ENCODE peak calls at places on chromosome 15, in four cellular contexts. One of them, this sample, is unnamed.

GRCh38 chr15:88918738-88919137 is 5.6 kb upstream of the MFGE8 start:
- DNase-seq in HFFc6: peak; percentile 99
- DNase-seq in A673: peak; percentile 95
- DNase-seq in suprapubic skin: peak; percentile 91
- DNase-seq in this sample: peak; percentile 99

GRCh38 chr15:101179341-101180153 is 72.3 kb downstream of the CHSY1 start:
- DNase-seq in HFFc6: peak; percentile 79
- DNase-seq in A673: no peak
- DNase-seq in suprapubic skin: peak; percentile 62
- DNase-seq in this sample: no peak

GRCh38 chr15:67569668-67570067 is 27.2 kb downstream of the MAP2K5 start:
- DNase-seq in HFFc6: no peak
- DNase-seq in A673: no peak
- DNase-seq in suprapubic skin: no peak
- DNase-seq in this sample: no peak

GRCh38 chr15:38038659-38039442 is 104.4 kb downstream of the TMCO5A start:
- DNase-seq in HFFc6: peak; percentile 91
- DNase-seq in A673: no peak
- DNase-seq in suprapubic skin: no peak
- DNase-seq in this sample: no peak

GRCh38 chr15:82810061-82810862 is 834 bp downstream of the WHAMM start:
- DNase-seq in HFFc6: peak; percentile 29
- DNase-seq in A673: peak; percentile 63
- DNase-seq in suprapubic skin: peak; percentile 69
- DNase-seq in this sample: no peak

GRCh38 chr15:63244399-63244798 is 33.0 kb upstream of the APH1B start:
- DNase-seq in HFFc6: no peak
- DNase-seq in A673: peak; percentile 70
- DNase-seq in suprapubic skin: no peak
- DNase-seq in this sample: peak; percentile 94

GRCh38 chr15:85831415-85832113 is 36.8 kb upstream of the KLHL25 start:
- DNase-seq in HFFc6: peak; percentile 32
- DNase-seq in A673: peak; percentile 69
- DNase-seq in suprapubic skin: peak; percentile 74
- DNase-seq in this sample: no peak

GRCh38 chr15:27798807-27799206 is 300.3 kb downstream of the OCA2 start:
- DNase-seq in HFFc6: no peak
- DNase-seq in A673: no peak
- DNase-seq in suprapubic skin: no peak
- DNase-seq in this sample: no peak

GRCh38 chr15:68278345-68279217 is 1.0 kb downstream of the FEM1B start:
- DNase-seq in HFFc6: no peak
- DNase-seq in A673: peak; percentile 58
- DNase-seq in suprapubic skin: peak; percentile 84
- DNase-seq in this sample: no peak

GRCh38 chr15:95845862-95846515 is 484.5 kb upstream of the NR2F2 start:
- DNase-seq in HFFc6: no peak
- DNase-seq in A673: no peak
- DNase-seq in suprapubic skin: no peak
- DNase-seq in this sample: no peak

GRCh38 chr15:92670625-92671024 is 15.1 kb upstream of the FAM174B start:
- DNase-seq in HFFc6: no peak
- DNase-seq in A673: no peak
- DNase-seq in suprapubic skin: no peak
- DNase-seq in this sample: no peak

GRCh38 chr15:35066094-35066493 is 19.0 kb downstream of the NANOGP8 start:
- DNase-seq in HFFc6: no peak
- DNase-seq in A673: no peak
- DNase-seq in suprapubic skin: no peak
- DNase-seq in this sample: no peak

GRCh38 chr15:63089260-63090043 is 32.2 kb upstream of the LACTB start:
- DNase-seq in HFFc6: peak; percentile 84
- DNase-seq in A673: peak; percentile 27
- DNase-seq in suprapubic skin: no peak
- DNase-seq in this sample: no peak

GRCh38 chr15:64845183-64845611 is 3.5 kb downstream of the PLEKHO2 start:
- DNase-seq in HFFc6: no peak
- DNase-seq in A673: no peak
- DNase-seq in suprapubic skin: no peak
- DNase-seq in this sample: no peak

GRCh38 chr15:64430000-64430735 is 30.2 kb upstream of the ZNF609 start:
- DNase-seq in HFFc6: peak; percentile 71
- DNase-seq in A673: peak; percentile 93
- DNase-seq in suprapubic skin: no peak
- DNase-seq in this sample: no peak

GRCh38 chr15:92429378-92430066 is 35.8 kb downstream of the ST8SIA2 start:
- DNase-seq in HFFc6: peak; percentile 83
- DNase-seq in A673: peak; percentile 52
- DNase-seq in suprapubic skin: no peak
- DNase-seq in this sample: peak; percentile 46

GRCh38 chr15:74414603-74415338 is 19.0 kb downstream of the SEMA7A start:
- DNase-seq in HFFc6: no peak
- DNase-seq in A673: no peak
- DNase-seq in suprapubic skin: no peak
- DNase-seq in this sample: no peak

GRCh38 chr15:84816694-84817460 is at the start of gene ALPK3:
- DNase-seq in HFFc6: no peak
- DNase-seq in A673: no peak
- DNase-seq in suprapubic skin: no peak
- DNase-seq in this sample: no peak

GRCh38 chr15:74032606-74033561 is 38.4 kb downstream of the PML start:
- DNase-seq in HFFc6: no peak
- DNase-seq in A673: no peak
- DNase-seq in suprapubic skin: peak; percentile 51
- DNase-seq in this sample: no peak

GRCh38 chr15:67794832-67795574 is 30.3 kb upstream of the SKOR1 start:
- DNase-seq in HFFc6: no peak
- DNase-seq in A673: no peak
- DNase-seq in suprapubic skin: no peak
- DNase-seq in this sample: no peak

GRCh38 chr15:36724493-36724892 is 145.1 kb downstream of the CDIN1 start:
- DNase-seq in HFFc6: no peak
- DNase-seq in A673: no peak
- DNase-seq in suprapubic skin: no peak
- DNase-seq in this sample: no peak

GRCh38 chr15:71050461-71050860 is 64.8 kb upstream of the THSD4 start:
- DNase-seq in HFFc6: no peak
- DNase-seq in A673: no peak
- DNase-seq in suprapubic skin: no peak
- DNase-seq in this sample: no peak

GRCh38 chr15:95371664-95372063 is 958.8 kb upstream of the NR2F2 start:
- DNase-seq in HFFc6: no peak
- DNase-seq in A673: no peak
- DNase-seq in suprapubic skin: no peak
- DNase-seq in this sample: no peak

GRCh38 chr15:71295242-71296031 is 180.2 kb downstream of the THSD4 start:
- DNase-seq in HFFc6: peak; percentile 100
- DNase-seq in A673: peak; percentile 92
- DNase-seq in suprapubic skin: no peak
- DNase-seq in this sample: peak; percentile 65

GRCh38 chr15:85993116-85993515 is 86.6 kb upstream of the AGBL1 start:
- DNase-seq in HFFc6: no peak
- DNase-seq in A673: no peak
- DNase-seq in suprapubic skin: no peak
- DNase-seq in this sample: no peak

GRCh38 chr15:31435256-31435781 is 108.7 kb downstream of the KLF13 start:
- DNase-seq in HFFc6: peak; percentile 48
- DNase-seq in A673: no peak
- DNase-seq in suprapubic skin: peak; percentile 90
- DNase-seq in this sample: no peak

GRCh38 chr15:68145706-68146105 is 59.4 kb downstream of the CALML4 start:
- DNase-seq in HFFc6: no peak
- DNase-seq in A673: no peak
- DNase-seq in suprapubic skin: no peak
- DNase-seq in this sample: no peak

GRCh38 chr15:76932090-76932966 is 779 bp downstream of the RCN2 start:
- DNase-seq in HFFc6: no peak
- DNase-seq in A673: peak; percentile 21
- DNase-seq in suprapubic skin: no peak
- DNase-seq in this sample: no peak

GRCh38 chr15:94673801-94674200 is 442.4 kb downstream of the MCTP2 start:
- DNase-seq in HFFc6: no peak
- DNase-seq in A673: no peak
- DNase-seq in suprapubic skin: no peak
- DNase-seq in this sample: no peak

GRCh38 chr15:65068436-65068835 is 645 bp upstream of the RASL12 start:
- DNase-seq in HFFc6: no peak
- DNase-seq in A673: no peak
- DNase-seq in suprapubic skin: no peak
- DNase-seq in this sample: no peak

GRCh38 chr15:31295660-31296059 is 31.0 kb upstream of the KLF13 start:
- DNase-seq in HFFc6: no peak
- DNase-seq in A673: no peak
- DNase-seq in suprapubic skin: peak; percentile 42
- DNase-seq in this sample: no peak

GRCh38 chr15:70447927-70448698 is 315.2 kb downstream of the UACA start:
- DNase-seq in HFFc6: no peak
- DNase-seq in A673: no peak
- DNase-seq in suprapubic skin: no peak
- DNase-seq in this sample: no peak

GRCh38 chr15:55457401-55458022 is 49.2 kb downstream of the PIERCE2 start:
- DNase-seq in HFFc6: no peak
- DNase-seq in A673: no peak
- DNase-seq in suprapubic skin: no peak
- DNase-seq in this sample: no peak

DNA sequence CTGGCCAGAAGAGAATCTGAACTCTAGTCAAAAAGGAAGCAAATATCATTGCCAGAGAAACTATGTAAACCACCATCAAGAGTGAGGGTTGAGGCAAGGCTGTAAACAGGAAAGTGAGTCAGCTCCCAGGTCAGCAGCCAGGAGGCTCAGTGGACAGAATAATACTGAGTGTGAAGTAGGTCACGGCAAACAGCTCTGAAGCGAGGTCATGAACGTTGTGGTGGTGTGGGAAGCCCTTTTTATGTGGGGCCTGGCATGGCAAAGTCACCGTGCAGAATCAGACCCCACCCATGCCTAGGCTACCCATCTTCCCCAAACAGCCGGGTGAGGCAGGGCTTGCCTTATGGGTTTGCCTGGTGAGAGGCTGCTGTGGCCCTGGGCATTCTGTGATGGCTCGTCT is 43.9 kb downstream of the THBS1 start:
- DNase-seq in HFFc6: peak; percentile 83
- DNase-seq in A673: no peak
- DNase-seq in suprapubic skin: no peak
- DNase-seq in this sample: peak; percentile 73
- TF ChIP-seq CTCF in HFFc6: no peak
- TF ChIP-seq CTCF in A673: no peak
- TF ChIP-seq CTCF in suprapubic skin: no peak
- TF ChIP-seq CTCF in this sample: peak; percentile 13

GRCh38 chr15:51931638-51932037 is 39.9 kb downstream of the LEO1 start:
- DNase-seq in HFFc6: peak; percentile 70
- DNase-seq in A673: no peak
- DNase-seq in suprapubic skin: no peak
- DNase-seq in this sample: no peak

GRCh38 chr15:51924146-51925068 is 47.2 kb downstream of the LEO1 start:
- DNase-seq in HFFc6: no peak
- DNase-seq in A673: peak; percentile 24
- DNase-seq in suprapubic skin: no peak
- DNase-seq in this sample: no peak

GRCh38 chr15:51931016-51931415 is 40.6 kb downstream of the LEO1 start:
- DNase-seq in HFFc6: no peak
- DNase-seq in A673: no peak
- DNase-seq in suprapubic skin: no peak
- DNase-seq in this sample: no peak

DNA sequence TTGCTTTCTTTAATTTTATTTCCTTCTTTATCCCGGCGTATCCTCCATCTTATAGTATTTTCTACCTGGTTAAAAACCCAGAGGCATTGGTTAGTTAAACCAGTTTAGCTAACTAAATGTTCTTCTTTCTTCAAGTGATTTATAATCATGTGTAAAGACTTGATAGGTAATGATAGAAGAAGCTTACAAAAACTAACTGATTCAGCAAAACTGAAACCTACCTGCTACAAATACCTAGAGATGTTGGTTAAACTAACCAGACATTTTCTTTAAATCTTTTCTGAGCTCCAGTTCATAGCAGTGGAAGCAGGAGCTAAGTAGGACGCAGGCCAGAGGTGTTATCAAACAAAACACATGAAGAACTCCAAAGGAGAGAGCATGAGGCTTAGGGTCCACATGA is 44.8 kb downstream of the LEO1 start:
- DNase-seq in HFFc6: no peak
- DNase-seq in A673: no peak
- DNase-seq in suprapubic skin: no peak
- DNase-seq in this sample: no peak
- TF ChIP-seq CTCF in HFFc6: no peak
- TF ChIP-seq CTCF in A673: no peak
- TF ChIP-seq CTCF in suprapubic skin: no peak
- TF ChIP-seq CTCF in this sample: no peak

DNA sequence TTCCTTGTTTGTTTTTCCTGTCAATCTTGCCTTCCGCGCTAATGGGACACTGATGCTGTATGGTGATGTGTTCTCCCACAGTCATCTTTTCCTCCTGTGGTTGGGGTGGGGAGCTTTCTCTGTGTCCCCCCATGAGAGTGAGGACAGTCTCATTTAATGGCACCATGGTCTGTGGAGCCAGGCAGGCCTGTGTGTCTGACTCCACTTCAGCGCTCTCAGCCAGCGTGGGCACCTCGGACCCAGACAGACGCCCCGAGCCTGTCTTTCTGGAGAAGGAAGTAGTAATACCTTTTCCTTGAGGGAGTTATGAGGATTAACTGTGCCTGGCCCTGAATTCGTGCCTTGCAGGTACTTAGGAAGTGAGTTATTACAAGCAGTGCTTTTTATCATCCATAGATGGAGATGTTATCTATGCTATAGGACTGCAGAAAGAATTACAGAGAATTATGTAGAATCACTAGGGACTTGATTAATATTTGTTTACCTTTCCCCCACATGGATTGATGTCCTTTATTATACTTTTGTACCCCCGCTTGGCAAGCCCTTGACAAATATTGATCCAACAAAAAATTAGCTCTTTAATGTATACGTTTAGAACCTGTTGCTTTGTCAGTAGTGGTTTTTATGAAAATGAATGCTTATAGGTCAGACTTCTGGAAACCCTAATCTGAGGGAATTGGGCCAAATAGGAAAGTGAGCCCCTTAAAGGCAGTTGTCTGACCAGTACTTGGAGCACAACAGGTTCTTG is 152.4 kb downstream of the PGPEP1L start:
- DNase-seq in HFFc6: no peak
- DNase-seq in A673: no peak
- DNase-seq in suprapubic skin: no peak
- DNase-seq in this sample: no peak
- TF ChIP-seq CTCF in HFFc6: no peak
- TF ChIP-seq CTCF in A673: no peak
- TF ChIP-seq CTCF in suprapubic skin: no peak
- TF ChIP-seq CTCF in this sample: no peak

DNA sequence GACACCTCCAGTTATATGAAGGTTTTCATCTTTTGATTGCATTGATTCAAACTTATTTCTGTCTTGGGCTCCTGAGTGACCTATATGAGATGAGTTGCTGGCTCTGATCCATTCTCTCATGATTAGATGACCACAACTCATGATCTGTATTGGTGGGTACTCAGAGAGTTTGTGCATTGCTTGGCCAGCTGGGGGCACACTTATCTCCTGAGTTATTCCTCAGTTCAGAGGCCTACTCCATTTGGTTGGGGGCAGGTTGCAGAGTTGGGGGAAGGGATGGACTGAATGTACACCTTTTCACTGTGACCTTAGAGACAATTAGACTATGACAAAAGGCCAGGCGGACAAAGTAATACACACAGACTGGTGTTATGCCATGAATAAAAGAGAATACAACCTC is 166.2 kb upstream of the SEMA6D start:
- DNase-seq in HFFc6: no peak
- DNase-seq in A673: peak; percentile 34
- DNase-seq in suprapubic skin: no peak
- DNase-seq in this sample: no peak
- TF ChIP-seq CTCF in HFFc6: peak; percentile 18
- TF ChIP-seq CTCF in A673: peak; percentile 60
- TF ChIP-seq CTCF in suprapubic skin: no peak
- TF ChIP-seq CTCF in this sample: peak; percentile 32